ENCODE peak calls at places on chromosome 4, in nine cellular contexts. One of them, this sample, is unnamed.

GRCh38 chr4:141702472-141703182 is 66.2 kb downstream of the IL15 start:
- DNase-seq in fibroblast of mammary gland: no peak
- DNase-seq in fibroblast of lung: peak; percentile 66
- DNase-seq in choroid plexus epithelial cell: peak; percentile 70
- DNase-seq in H7: no peak
- DNase-seq in GM23248: no peak
- DNase-seq in left ventricle myocardium inferior: peak; percentile 27
- DNase-seq in AG10803: no peak
- DNase-seq in PC-3: peak; percentile 34
- DNase-seq in this sample: peak; percentile 43

GRCh38 chr4:21226637-21227538 is 526.6 kb downstream of the PACRGL start:
- DNase-seq in fibroblast of mammary gland: no peak
- DNase-seq in fibroblast of lung: no peak
- DNase-seq in choroid plexus epithelial cell: no peak
- DNase-seq in H7: no peak
- DNase-seq in GM23248: no peak
- DNase-seq in left ventricle myocardium inferior: no peak
- DNase-seq in AG10803: no peak
- DNase-seq in PC-3: no peak
- DNase-seq in this sample: no peak

GRCh38 chr4:111579767-111580166 is 565.5 kb upstream of the FAM241A start:
- DNase-seq in fibroblast of mammary gland: no peak
- DNase-seq in fibroblast of lung: no peak
- DNase-seq in choroid plexus epithelial cell: no peak
- DNase-seq in H7: no peak
- DNase-seq in GM23248: no peak
- DNase-seq in left ventricle myocardium inferior: no peak
- DNase-seq in AG10803: no peak
- DNase-seq in PC-3: no peak
- DNase-seq in this sample: no peak

GRCh38 chr4:38601244-38601915 is 62.6 kb upstream of the KLF3 start:
- DNase-seq in fibroblast of mammary gland: peak; percentile 49
- DNase-seq in fibroblast of lung: peak; percentile 72
- DNase-seq in choroid plexus epithelial cell: peak; percentile 85
- DNase-seq in H7: no peak
- DNase-seq in GM23248: peak; percentile 47
- DNase-seq in left ventricle myocardium inferior: no peak
- DNase-seq in AG10803: peak; percentile 17
- DNase-seq in PC-3: peak; percentile 80
- DNase-seq in this sample: peak; percentile 79

GRCh38 chr4:155573126-155573525 is 93.5 kb upstream of the GUCY1A1 start:
- DNase-seq in fibroblast of mammary gland: no peak
- DNase-seq in fibroblast of lung: no peak
- DNase-seq in choroid plexus epithelial cell: no peak
- DNase-seq in H7: no peak
- DNase-seq in GM23248: no peak
- DNase-seq in left ventricle myocardium inferior: no peak
- DNase-seq in AG10803: no peak
- DNase-seq in PC-3: no peak
- DNase-seq in this sample: no peak

GRCh38 chr4:6647582-6648230 is 7.2 kb downstream of the MRFAP1 start:
- DNase-seq in fibroblast of mammary gland: no peak
- DNase-seq in fibroblast of lung: no peak
- DNase-seq in choroid plexus epithelial cell: no peak
- DNase-seq in H7: no peak
- DNase-seq in GM23248: no peak
- DNase-seq in left ventricle myocardium inferior: no peak
- DNase-seq in AG10803: no peak
- DNase-seq in PC-3: no peak
- DNase-seq in this sample: no peak

GRCh38 chr4:113468165-113469022 is 293.1 kb downstream of the CAMK2D start:
- DNase-seq in fibroblast of mammary gland: peak; percentile 100
- DNase-seq in fibroblast of lung: peak; percentile 100
- DNase-seq in choroid plexus epithelial cell: peak; percentile 100
- DNase-seq in H7: peak; percentile 7
- DNase-seq in GM23248: peak; percentile 99
- DNase-seq in left ventricle myocardium inferior: peak; percentile 55
- DNase-seq in AG10803: peak; percentile 100
- DNase-seq in PC-3: peak; percentile 93
- DNase-seq in this sample: peak; percentile 99

GRCh38 chr4:85942107-85942506 is 417.7 kb downstream of the MAPK10 start:
- DNase-seq in fibroblast of mammary gland: no peak
- DNase-seq in fibroblast of lung: no peak
- DNase-seq in choroid plexus epithelial cell: no peak
- DNase-seq in H7: no peak
- DNase-seq in GM23248: no peak
- DNase-seq in left ventricle myocardium inferior: no peak
- DNase-seq in AG10803: no peak
- DNase-seq in PC-3: no peak
- DNase-seq in this sample: no peak

GRCh38 chr4:127379499-127379898 is 253.3 kb upstream of the INTU start:
- DNase-seq in fibroblast of mammary gland: no peak
- DNase-seq in fibroblast of lung: no peak
- DNase-seq in choroid plexus epithelial cell: no peak
- DNase-seq in H7: no peak
- DNase-seq in GM23248: no peak
- DNase-seq in left ventricle myocardium inferior: no peak
- DNase-seq in AG10803: no peak
- DNase-seq in PC-3: no peak
- DNase-seq in this sample: no peak

GRCh38 chr4:120524237-120524636 is 398.3 kb downstream of the PRDM5 start:
- DNase-seq in fibroblast of mammary gland: no peak
- DNase-seq in fibroblast of lung: no peak
- DNase-seq in choroid plexus epithelial cell: no peak
- DNase-seq in H7: no peak
- DNase-seq in GM23248: no peak
- DNase-seq in left ventricle myocardium inferior: no peak
- DNase-seq in AG10803: no peak
- DNase-seq in PC-3: no peak
- DNase-seq in this sample: no peak

GRCh38 chr4:8821151-8821950 is 50.3 kb downstream of the HMX1 start:
- DNase-seq in fibroblast of mammary gland: no peak
- DNase-seq in fibroblast of lung: no peak
- DNase-seq in choroid plexus epithelial cell: no peak
- DNase-seq in H7: peak; percentile 24
- DNase-seq in GM23248: no peak
- DNase-seq in left ventricle myocardium inferior: no peak
- DNase-seq in AG10803: no peak
- DNase-seq in PC-3: no peak
- DNase-seq in this sample: no peak

GRCh38 chr4:174631901-174632758 is 109.8 kb upstream of the HPGD start:
- DNase-seq in fibroblast of mammary gland: peak; percentile 66
- DNase-seq in fibroblast of lung: peak; percentile 73
- DNase-seq in choroid plexus epithelial cell: peak; percentile 76
- DNase-seq in H7: peak; percentile 1
- DNase-seq in GM23248: peak; percentile 69
- DNase-seq in left ventricle myocardium inferior: no peak
- DNase-seq in AG10803: peak; percentile 48
- DNase-seq in PC-3: peak; percentile 50
- DNase-seq in this sample: peak; percentile 3

DNA sequence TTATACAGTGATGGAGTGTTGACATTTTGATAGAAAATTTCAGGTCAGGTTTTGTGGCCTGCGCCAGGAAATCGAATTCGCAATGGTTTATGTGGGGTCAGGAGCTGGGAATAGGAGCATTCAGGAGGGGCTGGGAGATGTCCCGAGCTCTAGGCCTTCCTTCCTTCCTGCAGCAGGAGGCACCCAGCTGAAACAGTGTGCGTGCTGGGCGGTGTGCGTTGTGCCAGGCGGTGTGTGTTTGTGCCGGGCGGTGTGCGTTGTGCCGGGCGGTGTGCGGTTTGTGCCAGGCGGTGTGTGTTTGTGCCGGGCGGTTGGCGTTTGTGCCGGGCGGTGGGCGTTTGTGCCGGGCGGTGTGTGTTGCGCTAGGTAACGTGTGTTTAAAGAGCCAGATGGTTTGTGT is 1.7 kb downstream of the UVSSA start:
- DNase-seq in fibroblast of mammary gland: no peak
- DNase-seq in fibroblast of lung: no peak
- DNase-seq in choroid plexus epithelial cell: no peak
- DNase-seq in H7: no peak
- DNase-seq in GM23248: no peak
- DNase-seq in left ventricle myocardium inferior: no peak
- DNase-seq in AG10803: no peak
- DNase-seq in PC-3: no peak
- DNase-seq in this sample: no peak
- H3K4me3 ChIP-seq in fibroblast of mammary gland: no peak overlapping the region
- H3K4me3 ChIP-seq in fibroblast of lung: no peak overlapping the region
- H3K4me3 ChIP-seq in choroid plexus epithelial cell: no peak overlapping the region
- H3K4me3 ChIP-seq in H7: no peak overlapping the region
- H3K4me3 ChIP-seq in GM23248: no peak overlapping the region
- H3K4me3 ChIP-seq in left ventricle myocardium inferior: no peak overlapping the region
- H3K4me3 ChIP-seq in AG10803: no peak overlapping the region
- H3K4me3 ChIP-seq in PC-3: peak overlapping the region; percentile 73
- H3K4me3 ChIP-seq in this sample: no peak overlapping the region

GRCh38 chr4:101328063-101328602 is 19.2 kb downstream of the PPP3CA start:
- DNase-seq in fibroblast of mammary gland: no peak
- DNase-seq in fibroblast of lung: no peak
- DNase-seq in choroid plexus epithelial cell: peak; percentile 37
- DNase-seq in H7: no peak
- DNase-seq in GM23248: no peak
- DNase-seq in left ventricle myocardium inferior: no peak
- DNase-seq in AG10803: no peak
- DNase-seq in PC-3: no peak
- DNase-seq in this sample: no peak
- H3K4me3 ChIP-seq in fibroblast of mammary gland: no peak overlapping the region
- H3K4me3 ChIP-seq in fibroblast of lung: no peak overlapping the region
- H3K4me3 ChIP-seq in choroid plexus epithelial cell: no peak overlapping the region
- H3K4me3 ChIP-seq in H7: no peak overlapping the region
- H3K4me3 ChIP-seq in GM23248: no peak overlapping the region
- H3K4me3 ChIP-seq in left ventricle myocardium inferior: no peak overlapping the region
- H3K4me3 ChIP-seq in AG10803: no peak overlapping the region
- H3K4me3 ChIP-seq in PC-3: no peak overlapping the region
- H3K4me3 ChIP-seq in this sample: no peak overlapping the region

GRCh38 chr4:145097331-145097820 is 620 bp downstream of the ANAPC10 start:
- DNase-seq in fibroblast of mammary gland: no peak
- DNase-seq in fibroblast of lung: no peak
- DNase-seq in choroid plexus epithelial cell: no peak
- DNase-seq in H7: no peak
- DNase-seq in GM23248: no peak
- DNase-seq in left ventricle myocardium inferior: no peak
- DNase-seq in AG10803: no peak
- DNase-seq in PC-3: peak; percentile 8
- DNase-seq in this sample: no peak

GRCh38 chr4:145099653-145100052 is 1.5 kb downstream of the ABCE1 start:
- DNase-seq in fibroblast of mammary gland: no peak
- DNase-seq in fibroblast of lung: peak; percentile 9
- DNase-seq in choroid plexus epithelial cell: no peak
- DNase-seq in H7: no peak
- DNase-seq in GM23248: peak; percentile 41
- DNase-seq in left ventricle myocardium inferior: no peak
- DNase-seq in AG10803: peak; percentile 25
- DNase-seq in PC-3: peak; percentile 35
- DNase-seq in this sample: no peak

GRCh38 chr4:145101091-145101490 is 3.0 kb downstream of the ABCE1 start:
- DNase-seq in fibroblast of mammary gland: peak; percentile 13
- DNase-seq in fibroblast of lung: peak; percentile 17
- DNase-seq in choroid plexus epithelial cell: no peak
- DNase-seq in H7: no peak
- DNase-seq in GM23248: no peak
- DNase-seq in left ventricle myocardium inferior: no peak
- DNase-seq in AG10803: no peak
- DNase-seq in PC-3: no peak
- DNase-seq in this sample: no peak

GRCh38 chr4:145098675-145099037 is 545 bp downstream of the ABCE1 start:
- DNase-seq in fibroblast of mammary gland: peak; percentile 75
- DNase-seq in fibroblast of lung: peak; percentile 63
- DNase-seq in choroid plexus epithelial cell: peak; percentile 66
- DNase-seq in H7: no peak
- DNase-seq in GM23248: peak; percentile 86
- DNase-seq in left ventricle myocardium inferior: no peak
- DNase-seq in AG10803: peak; percentile 56
- DNase-seq in PC-3: peak; percentile 62
- DNase-seq in this sample: peak; percentile 27

DNA sequence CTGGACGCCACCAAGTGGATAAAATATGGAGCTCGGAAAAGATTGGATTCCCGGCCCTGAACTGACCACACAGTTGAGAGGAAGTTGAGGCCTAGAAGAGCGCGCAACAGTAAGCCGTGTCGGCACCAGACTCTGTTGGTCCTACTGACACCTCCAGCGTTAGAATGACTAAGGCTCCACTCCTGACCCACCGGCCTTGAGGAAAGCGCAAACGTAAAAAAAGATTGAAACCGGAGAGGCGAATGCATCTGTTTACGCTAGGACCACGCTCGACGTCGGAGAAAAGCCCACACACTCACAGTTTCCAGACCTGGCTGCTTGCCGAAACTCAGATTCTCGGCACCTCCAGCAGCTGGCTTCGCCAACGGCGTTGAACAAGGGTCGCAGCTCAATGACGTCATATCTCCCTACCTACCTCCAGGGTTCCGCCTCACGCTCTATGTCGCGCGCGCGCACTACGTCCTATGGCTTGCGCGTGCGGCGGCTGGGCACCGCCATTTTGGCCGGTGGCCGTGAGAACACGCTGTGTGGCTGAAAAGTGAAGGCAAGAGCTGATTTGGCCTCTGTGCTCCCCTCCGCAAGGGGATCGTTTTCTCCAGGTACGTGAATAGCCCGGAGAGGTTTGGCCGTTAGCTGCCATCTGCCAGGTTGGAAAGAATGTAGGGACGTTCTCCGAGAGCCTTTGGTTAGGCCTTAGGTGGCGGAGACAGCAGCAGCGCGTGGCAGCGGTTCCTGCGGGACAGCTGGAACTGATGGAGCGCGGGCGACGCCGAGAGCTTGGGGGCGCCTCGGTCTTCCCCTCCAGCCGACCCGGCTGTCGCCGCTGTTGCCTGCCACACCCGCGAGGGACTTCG is at the start of the genes ABCE1 and ANAPC10:
- DNase-seq in fibroblast of mammary gland: peak; percentile 99
- DNase-seq in fibroblast of lung: peak; percentile 99
- DNase-seq in choroid plexus epithelial cell: peak; percentile 99
- DNase-seq in H7: peak; percentile 85
- DNase-seq in GM23248: peak; percentile 100
- DNase-seq in left ventricle myocardium inferior: peak; percentile 93
- DNase-seq in AG10803: peak; percentile 98
- DNase-seq in PC-3: peak; percentile 99
- DNase-seq in this sample: peak; percentile 96
- H3K4me3 ChIP-seq in fibroblast of mammary gland: peak within 1 kb of the TSS; percentile 92
- H3K4me3 ChIP-seq in fibroblast of lung: peak within 1 kb of the TSS; percentile 98
- H3K4me3 ChIP-seq in choroid plexus epithelial cell: peak within 1 kb of the TSS; percentile 81
- H3K4me3 ChIP-seq in H7: peak within 1 kb of the TSS; percentile 91
- H3K4me3 ChIP-seq in GM23248: peak within 1 kb of the TSS; percentile 79
- H3K4me3 ChIP-seq in left ventricle myocardium inferior: peak within 1 kb of the TSS; percentile 86
- H3K4me3 ChIP-seq in AG10803: peak within 1 kb of the TSS; percentile 97
- H3K4me3 ChIP-seq in PC-3: peak within 1 kb of the TSS; percentile 82
- H3K4me3 ChIP-seq in this sample: peak within 1 kb of the TSS; percentile 93

GRCh38 chr4:45078201-45078600 is 351.8 kb upstream of the GNPDA2 start:
- DNase-seq in fibroblast of mammary gland: no peak
- DNase-seq in fibroblast of lung: no peak
- DNase-seq in choroid plexus epithelial cell: peak; percentile 37
- DNase-seq in H7: no peak
- DNase-seq in GM23248: no peak
- DNase-seq in left ventricle myocardium inferior: no peak
- DNase-seq in AG10803: no peak
- DNase-seq in PC-3: peak; percentile 37
- DNase-seq in this sample: no peak

GRCh38 chr4:45072981-45073380 is 346.6 kb upstream of the GNPDA2 start:
- DNase-seq in fibroblast of mammary gland: no peak
- DNase-seq in fibroblast of lung: no peak
- DNase-seq in choroid plexus epithelial cell: no peak
- DNase-seq in H7: no peak
- DNase-seq in GM23248: no peak
- DNase-seq in left ventricle myocardium inferior: no peak
- DNase-seq in AG10803: no peak
- DNase-seq in PC-3: no peak
- DNase-seq in this sample: no peak
- H3K4me3 ChIP-seq in fibroblast of mammary gland: no peak overlapping the region
- H3K4me3 ChIP-seq in fibroblast of lung: no peak overlapping the region
- H3K4me3 ChIP-seq in choroid plexus epithelial cell: no peak overlapping the region
- H3K4me3 ChIP-seq in H7: no peak overlapping the region
- H3K4me3 ChIP-seq in GM23248: no peak overlapping the region
- H3K4me3 ChIP-seq in left ventricle myocardium inferior: no peak overlapping the region
- H3K4me3 ChIP-seq in AG10803: no peak overlapping the region
- H3K4me3 ChIP-seq in PC-3: no peak overlapping the region
- H3K4me3 ChIP-seq in this sample: no peak overlapping the region